ENCODE peak calls at places on chromosomes 1 and 21, in five cellular contexts. S, V, L, U and E are unnamed samples.

GRCh38 chr1:73803380-73803779 is 394.6 kb downstream of the LRRIQ3 start:
- DNase-seq in L (no peak), S (no peak), V (no peak), U (no peak), E (no peak)

GRCh38 chr1:31412732-31413404 is at the start of gene SERINC2:
- DNase-seq in V (no peak), L (no peak), S (no peak), U (peak; percentile 73), E (no peak)

GRCh38 chr1:36300526-36300925 is 5.6 kb upstream of the SH3D21 start:
- DNase-seq in U (no peak), S (no peak), L (peak; percentile 38), V (no peak), E (no peak)

GRCh38 chr1:235920596-235921375 is 54.1 kb upstream of the LYST start:
- DNase-seq in S (no peak), V (no peak), U (no peak), L (no peak), E (no peak)

GRCh38 chr1:183476081-183476480 is 3.8 kb downstream of the SMG7 start:
- DNase-seq in U (no peak), S (no peak), V (peak; percentile 13), L (no peak), E (no peak)

GRCh38 chr21:35142036-35142825 is 93.1 kb upstream of the RUNX1 start:
- DNase-seq in V (no peak), U (no peak), S (no peak), L (no peak), E (no peak)

GRCh38 chr21:17461014-17461413 is 51.8 kb upstream of the CXADR start:
- DNase-seq in V (no peak), S (no peak), L (no peak), U (no peak), E (no peak)

GRCh38 chr1:178495158-178495557 is 1.6 kb downstream of the CLEC20A start:
- DNase-seq in L (no peak), S (no peak), U (no peak), V (no peak), E (no peak)

GRCh38 chr1:27787895-27788294 is 14.9 kb downstream of the STX12 start:
- DNase-seq in V (no peak), L (no peak), S (no peak), U (no peak), E (no peak)

GRCh38 chr1:66564250-66564649 is 30.3 kb downstream of the SGIP1 start:
- DNase-seq in U (no peak), L (peak; percentile 99), S (no peak), V (peak; percentile 29), E (no peak)

GRCh38 chr1:94270801-94271203 is 33.4 kb upstream of the ARHGAP29 start:
- DNase-seq in U (no peak), L (peak; percentile 88), V (no peak), S (no peak), E (no peak)

GRCh38 chr1:32963746-32964460 is 706 bp downstream of the RNF19B start:
- DNase-seq in V (peak; percentile 30), L (no peak), U (peak; percentile 63), S (peak; percentile 31), E (no peak)

GRCh38 chr21:45577806-45578801 is 35.9 kb upstream of the SLC19A1 start:
- DNase-seq in U (peak; percentile 89), S (peak; percentile 69), L (no peak), V (no peak), E (no peak)

GRCh38 chr21:34190576-34191301 is 117.4 kb downstream of the MRPS6 start:
- DNase-seq in V (no peak), L (no peak), S (no peak), U (no peak), E (no peak)

GRCh38 chr1:4734219-4734618 is 79.8 kb downstream of the AJAP1 start:
- DNase-seq in U (no peak), V (no peak), L (no peak), S (no peak), E (no peak)

GRCh38 chr1:157515141-157515540 is 37.2 kb downstream of the FCRL5 start:
- DNase-seq in S (no peak), L (no peak), V (no peak), U (no peak), E (no peak)

GRCh38 chr1:210132582-210132981 is 100.0 kb upstream of the SERTAD4 start:
- DNase-seq in S (no peak), L (no peak), V (no peak), U (no peak), E (no peak)

GRCh38 chr21:45572231-45572630 is 30.0 kb upstream of the SLC19A1 start:
- DNase-seq in V (no peak), L (no peak), S (no peak), U (no peak), E (no peak)

GRCh38 chr21:35943752-35944151 is 116.6 kb downstream of the SETD4 start:
- DNase-seq in U (peak; percentile 86), V (no peak), L (no peak), S (peak; percentile 55), E (no peak)

GRCh38 chr1:12177999-12178441 is 11.2 kb downstream of the TNFRSF1B start:
- DNase-seq in U (peak; percentile 84), V (no peak), S (no peak), L (peak; percentile 75), E (no peak)

GRCh38 chr1:43365678-43366077 is 2.1 kb downstream of the ELOVL1 start:
- DNase-seq in S (no peak), V (no peak), L (no peak), U (no peak), E (no peak)

GRCh38 chr1:85484264-85484663 is 19.3 kb upstream of the DDAH1 start:
- DNase-seq in V (no peak), L (peak; percentile 66), S (no peak), U (no peak), E (no peak)

GRCh38 chr1:147539122-147539575 is 2.2 kb upstream of the BCL9 start:
- DNase-seq in V (no peak), U (no peak), L (peak; percentile 92), S (no peak), E (no peak)

GRCh38 chr1:116361648-116362047 is 11.4 kb upstream of the ATP1A1 start:
- DNase-seq in U (no peak), S (no peak), V (no peak), L (no peak), E (no peak)

GRCh38 chr21:37128069-37128468 is 55.0 kb downstream of the TTC3 start:
- DNase-seq in L (no peak), S (no peak), V (no peak), U (no peak), E (no peak)

GRCh38 chr1:2210084-2210653 is 15.6 kb upstream of the FAAP20 start:
- DNase-seq in V (no peak), L (no peak), U (no peak), S (no peak), E (no peak)

GRCh38 chr1:183126000-183126366 is 60.1 kb upstream of the LAMC2 start:
- DNase-seq in L (no peak), U (no peak), V (no peak), S (no peak), E (no peak)

GRCh38 chr21:46307625-46308024 is 16.0 kb downstream of the C21orf58 start:
- DNase-seq in V (no peak), U (no peak), S (no peak), L (peak; percentile 57), E (no peak)

GRCh38 chr1:231872461-231872910 is 245.9 kb downstream of the DISC1 start:
- DNase-seq in V (no peak), L (no peak), U (no peak), S (no peak), E (no peak)

GRCh38 chr1:153752072-153752471 is 23.1 kb upstream of the SLC27A3 start:
- DNase-seq in V (no peak), S (no peak), L (no peak), U (no peak), E (no peak)

GRCh38 chr1:39639333-39640130 is at the start of gene HEYL:
- DNase-seq in L (no peak), U (peak; percentile 77), S (peak; percentile 57), V (peak; percentile 32), E (peak; percentile 24)

GRCh38 chr1:59687081-59687480 is 127.7 kb upstream of the HOOK1 start:
- DNase-seq in V (no peak), U (no peak), S (peak; percentile 49), L (no peak), E (no peak)

GRCh38 chr1:158246650-158247049 is 7.6 kb upstream of the CD1A start:
- DNase-seq in L (no peak), U (no peak), S (no peak), V (no peak), E (no peak)